ENCODE peak calls at places on chromosomes 7 and 10, in ten cellular contexts. One of them, this sample, is unnamed.

GRCh38 chr7:93374345-93374940 is 142.3 kb downstream of the VPS50 start:
- DNase-seq in substantia nigra: no peak
- DNase-seq in dermis microvascular lymphatic vessel endothelial cell: peak
- DNase-seq in GOT3: no peak
- DNase-seq in heart left ventricle: no peak
- DNase-seq in anterior cingulate cortex: no peak
- DNase-seq in left ventricle myocardium inferior: no peak
- DNase-seq in coronary artery: no peak
- DNase-seq in fibroblast of mammary gland: peak
- DNase-seq in HEK293T: peak
- DNase-seq in this sample: peak

GRCh38 chr10:75982611-75983369 is 551.4 kb downstream of the LRMDA start:
- DNase-seq in substantia nigra: no peak
- DNase-seq in anterior cingulate cortex: no peak
- DNase-seq in coronary artery: no peak
- DNase-seq in HEK293T: no peak
- DNase-seq in dermis microvascular lymphatic vessel endothelial cell: no peak
- DNase-seq in GOT3: no peak
- DNase-seq in fibroblast of mammary gland: peak
- DNase-seq in heart left ventricle: no peak
- DNase-seq in left ventricle myocardium inferior: no peak
- DNase-seq in this sample: no peak

GRCh38 chr7:27091125-27091524 is 4.7 kb downstream of the HOXA1 start:
- DNase-seq in GOT3: no peak
- DNase-seq in fibroblast of mammary gland: no peak
- DNase-seq in anterior cingulate cortex: no peak
- DNase-seq in heart left ventricle: no peak
- DNase-seq in coronary artery: no peak
- DNase-seq in dermis microvascular lymphatic vessel endothelial cell: no peak
- DNase-seq in substantia nigra: no peak
- DNase-seq in left ventricle myocardium inferior: no peak
- DNase-seq in HEK293T: no peak
- DNase-seq in this sample: peak

GRCh38 chr10:71496927-71497801 is 100.4 kb downstream of the CDH23 start:
- DNase-seq in GOT3: no peak
- DNase-seq in heart left ventricle: no peak
- DNase-seq in dermis microvascular lymphatic vessel endothelial cell: no peak
- DNase-seq in fibroblast of mammary gland: no peak
- DNase-seq in anterior cingulate cortex: no peak
- DNase-seq in left ventricle myocardium inferior: no peak
- DNase-seq in coronary artery: no peak
- DNase-seq in HEK293T: no peak
- DNase-seq in substantia nigra: no peak
- DNase-seq in this sample: no peak

GRCh38 chr7:19932549-19933249 is 159.3 kb upstream of the TMEM196 start:
- DNase-seq in left ventricle myocardium inferior: no peak
- DNase-seq in anterior cingulate cortex: no peak
- DNase-seq in fibroblast of mammary gland: no peak
- DNase-seq in HEK293T: no peak
- DNase-seq in heart left ventricle: no peak
- DNase-seq in substantia nigra: no peak
- DNase-seq in dermis microvascular lymphatic vessel endothelial cell: no peak
- DNase-seq in GOT3: no peak
- DNase-seq in coronary artery: no peak
- DNase-seq in this sample: no peak

GRCh38 chr10:13390604-13391522 is 42.8 kb upstream of the SEPHS1 start:
- DNase-seq in anterior cingulate cortex: no peak
- DNase-seq in GOT3: no peak
- DNase-seq in dermis microvascular lymphatic vessel endothelial cell: peak
- DNase-seq in fibroblast of mammary gland: peak
- DNase-seq in left ventricle myocardium inferior: no peak
- DNase-seq in substantia nigra: no peak
- DNase-seq in coronary artery: no peak
- DNase-seq in HEK293T: no peak
- DNase-seq in heart left ventricle: no peak
- DNase-seq in this sample: no peak

GRCh38 chr7:158885624-158886023 is 29.3 kb downstream of the DYNC2I1 start:
- DNase-seq in left ventricle myocardium inferior: no peak
- DNase-seq in GOT3: no peak
- DNase-seq in HEK293T: no peak
- DNase-seq in heart left ventricle: no peak
- DNase-seq in anterior cingulate cortex: no peak
- DNase-seq in fibroblast of mammary gland: peak
- DNase-seq in dermis microvascular lymphatic vessel endothelial cell: peak
- DNase-seq in substantia nigra: no peak
- DNase-seq in coronary artery: no peak
- DNase-seq in this sample: no peak

GRCh38 chr10:49646256-49646870 is 32.5 kb downstream of the CHAT start:
- DNase-seq in coronary artery: peak
- DNase-seq in dermis microvascular lymphatic vessel endothelial cell: no peak
- DNase-seq in GOT3: no peak
- DNase-seq in fibroblast of mammary gland: no peak
- DNase-seq in substantia nigra: no peak
- DNase-seq in left ventricle myocardium inferior: no peak
- DNase-seq in anterior cingulate cortex: no peak
- DNase-seq in HEK293T: no peak
- DNase-seq in heart left ventricle: no peak
- DNase-seq in this sample: no peak

GRCh38 chr7:30142710-30143109 is 7.9 kb downstream of the MTURN start:
- DNase-seq in fibroblast of mammary gland: peak
- DNase-seq in coronary artery: peak
- DNase-seq in GOT3: no peak
- DNase-seq in left ventricle myocardium inferior: no peak
- DNase-seq in heart left ventricle: no peak
- DNase-seq in substantia nigra: no peak
- DNase-seq in anterior cingulate cortex: no peak
- DNase-seq in dermis microvascular lymphatic vessel endothelial cell: peak
- DNase-seq in HEK293T: no peak
- DNase-seq in this sample: no peak

GRCh38 chr7:42932861-42933591 is 850 bp downstream of the MRPL32 start:
- DNase-seq in HEK293T: peak
- DNase-seq in GOT3: no peak
- DNase-seq in substantia nigra: no peak
- DNase-seq in fibroblast of mammary gland: peak
- DNase-seq in anterior cingulate cortex: no peak
- DNase-seq in coronary artery: no peak
- DNase-seq in heart left ventricle: peak
- DNase-seq in left ventricle myocardium inferior: no peak
- DNase-seq in dermis microvascular lymphatic vessel endothelial cell: peak
- DNase-seq in this sample: peak

GRCh38 chr10:59856104-59856503 is 50.3 kb downstream of the CCDC6 start:
- DNase-seq in coronary artery: no peak
- DNase-seq in anterior cingulate cortex: no peak
- DNase-seq in HEK293T: no peak
- DNase-seq in GOT3: no peak
- DNase-seq in fibroblast of mammary gland: no peak
- DNase-seq in left ventricle myocardium inferior: no peak
- DNase-seq in heart left ventricle: no peak
- DNase-seq in substantia nigra: no peak
- DNase-seq in dermis microvascular lymphatic vessel endothelial cell: no peak
- DNase-seq in this sample: no peak

GRCh38 chr7:151313857-151314256 is 27.8 kb upstream of the NUB1 start:
- DNase-seq in fibroblast of mammary gland: peak
- DNase-seq in coronary artery: peak
- DNase-seq in HEK293T: no peak
- DNase-seq in heart left ventricle: peak
- DNase-seq in substantia nigra: peak
- DNase-seq in dermis microvascular lymphatic vessel endothelial cell: peak
- DNase-seq in left ventricle myocardium inferior: peak
- DNase-seq in anterior cingulate cortex: peak
- DNase-seq in GOT3: peak
- DNase-seq in this sample: no peak

GRCh38 chr10:132609211-132609610 is 71.6 kb downstream of the INPP5A start:
- DNase-seq in dermis microvascular lymphatic vessel endothelial cell: no peak
- DNase-seq in HEK293T: no peak
- DNase-seq in substantia nigra: no peak
- DNase-seq in GOT3: no peak
- DNase-seq in fibroblast of mammary gland: no peak
- DNase-seq in heart left ventricle: no peak
- DNase-seq in anterior cingulate cortex: no peak
- DNase-seq in left ventricle myocardium inferior: no peak
- DNase-seq in coronary artery: peak
- DNase-seq in this sample: no peak

GRCh38 chr10:95327367-95327766 is 36.6 kb upstream of the PDLIM1 start:
- DNase-seq in heart left ventricle: peak
- DNase-seq in GOT3: no peak
- DNase-seq in anterior cingulate cortex: no peak
- DNase-seq in dermis microvascular lymphatic vessel endothelial cell: peak
- DNase-seq in left ventricle myocardium inferior: peak
- DNase-seq in HEK293T: no peak
- DNase-seq in fibroblast of mammary gland: peak
- DNase-seq in coronary artery: no peak
- DNase-seq in substantia nigra: no peak
- DNase-seq in this sample: no peak

GRCh38 chr7:157139142-157140117 is 704 bp downstream of the UBE3C start:
- DNase-seq in dermis microvascular lymphatic vessel endothelial cell: peak
- DNase-seq in substantia nigra: peak
- DNase-seq in anterior cingulate cortex: no peak
- DNase-seq in GOT3: no peak
- DNase-seq in HEK293T: no peak
- DNase-seq in fibroblast of mammary gland: peak
- DNase-seq in coronary artery: no peak
- DNase-seq in heart left ventricle: peak
- DNase-seq in left ventricle myocardium inferior: peak
- DNase-seq in this sample: no peak

GRCh38 chr7:158613481-158613880 is 25.9 kb upstream of the PTPRN2 start:
- DNase-seq in substantia nigra: no peak
- DNase-seq in left ventricle myocardium inferior: no peak
- DNase-seq in coronary artery: no peak
- DNase-seq in heart left ventricle: no peak
- DNase-seq in fibroblast of mammary gland: no peak
- DNase-seq in anterior cingulate cortex: no peak
- DNase-seq in dermis microvascular lymphatic vessel endothelial cell: no peak
- DNase-seq in GOT3: no peak
- DNase-seq in HEK293T: no peak
- DNase-seq in this sample: no peak

GRCh38 chr10:71643904-71644303 is 75.7 kb downstream of the C10orf105 start:
- DNase-seq in anterior cingulate cortex: no peak
- DNase-seq in GOT3: no peak
- DNase-seq in left ventricle myocardium inferior: no peak
- DNase-seq in substantia nigra: no peak
- DNase-seq in HEK293T: no peak
- DNase-seq in fibroblast of mammary gland: no peak
- DNase-seq in coronary artery: no peak
- DNase-seq in dermis microvascular lymphatic vessel endothelial cell: no peak
- DNase-seq in heart left ventricle: no peak
- DNase-seq in this sample: no peak

GRCh38 chr10:80356563-80356999 is at the start of the genes DYDC1 and DYDC2:
- DNase-seq in anterior cingulate cortex: no peak
- DNase-seq in fibroblast of mammary gland: no peak
- DNase-seq in HEK293T: no peak
- DNase-seq in substantia nigra: no peak
- DNase-seq in GOT3: no peak
- DNase-seq in heart left ventricle: peak
- DNase-seq in left ventricle myocardium inferior: peak
- DNase-seq in coronary artery: no peak
- DNase-seq in dermis microvascular lymphatic vessel endothelial cell: no peak
- DNase-seq in this sample: peak

GRCh38 chr7:115087437-115087836 is 165.5 kb downstream of the MDFIC start:
- DNase-seq in HEK293T: no peak
- DNase-seq in left ventricle myocardium inferior: no peak
- DNase-seq in anterior cingulate cortex: no peak
- DNase-seq in fibroblast of mammary gland: peak
- DNase-seq in coronary artery: no peak
- DNase-seq in substantia nigra: no peak
- DNase-seq in GOT3: no peak
- DNase-seq in heart left ventricle: peak
- DNase-seq in dermis microvascular lymphatic vessel endothelial cell: peak
- DNase-seq in this sample: peak

GRCh38 chr10:14063531-14064317 is 267.0 kb downstream of the FRMD4A start:
- DNase-seq in left ventricle myocardium inferior: no peak
- DNase-seq in substantia nigra: no peak
- DNase-seq in heart left ventricle: peak
- DNase-seq in fibroblast of mammary gland: peak
- DNase-seq in coronary artery: no peak
- DNase-seq in dermis microvascular lymphatic vessel endothelial cell: no peak
- DNase-seq in anterior cingulate cortex: no peak
- DNase-seq in GOT3: no peak
- DNase-seq in HEK293T: no peak
- DNase-seq in this sample: peak

GRCh38 chr10:84429926-84430520 is 101.6 kb downstream of the CCSER2 start:
- DNase-seq in left ventricle myocardium inferior: peak
- DNase-seq in dermis microvascular lymphatic vessel endothelial cell: peak
- DNase-seq in anterior cingulate cortex: peak
- DNase-seq in substantia nigra: peak
- DNase-seq in HEK293T: peak
- DNase-seq in fibroblast of mammary gland: peak
- DNase-seq in heart left ventricle: peak
- DNase-seq in GOT3: no peak
- DNase-seq in coronary artery: no peak
- DNase-seq in this sample: peak

GRCh38 chr7:92680458-92680857 is 90.3 kb upstream of the FAM133B start:
- DNase-seq in fibroblast of mammary gland: peak
- DNase-seq in dermis microvascular lymphatic vessel endothelial cell: no peak
- DNase-seq in anterior cingulate cortex: no peak
- DNase-seq in heart left ventricle: no peak
- DNase-seq in left ventricle myocardium inferior: no peak
- DNase-seq in GOT3: no peak
- DNase-seq in substantia nigra: no peak
- DNase-seq in HEK293T: no peak
- DNase-seq in coronary artery: no peak
- DNase-seq in this sample: no peak

GRCh38 chr7:119270045-119270464 is 1002.9 kb upstream of the KCND2 start:
- DNase-seq in fibroblast of mammary gland: peak
- DNase-seq in GOT3: peak
- DNase-seq in coronary artery: no peak
- DNase-seq in left ventricle myocardium inferior: no peak
- DNase-seq in dermis microvascular lymphatic vessel endothelial cell: peak
- DNase-seq in anterior cingulate cortex: peak
- DNase-seq in substantia nigra: peak
- DNase-seq in heart left ventricle: no peak
- DNase-seq in HEK293T: peak
- DNase-seq in this sample: peak

GRCh38 chr10:131943021-131943814 is 38.5 kb downstream of the BNIP3 start:
- DNase-seq in left ventricle myocardium inferior: no peak
- DNase-seq in dermis microvascular lymphatic vessel endothelial cell: peak
- DNase-seq in anterior cingulate cortex: no peak
- DNase-seq in coronary artery: no peak
- DNase-seq in fibroblast of mammary gland: peak
- DNase-seq in heart left ventricle: peak
- DNase-seq in GOT3: no peak
- DNase-seq in HEK293T: peak
- DNase-seq in substantia nigra: peak
- DNase-seq in this sample: peak

GRCh38 chr10:3464760-3465405 is 292.3 kb upstream of the PITRM1 start:
- DNase-seq in substantia nigra: no peak
- DNase-seq in fibroblast of mammary gland: peak
- DNase-seq in heart left ventricle: no peak
- DNase-seq in GOT3: no peak
- DNase-seq in left ventricle myocardium inferior: no peak
- DNase-seq in coronary artery: no peak
- DNase-seq in dermis microvascular lymphatic vessel endothelial cell: peak
- DNase-seq in anterior cingulate cortex: no peak
- DNase-seq in HEK293T: no peak
- DNase-seq in this sample: no peak

GRCh38 chr10:4914213-4914850 is 48.9 kb upstream of the AKR1C1 start:
- DNase-seq in left ventricle myocardium inferior: no peak
- DNase-seq in heart left ventricle: no peak
- DNase-seq in coronary artery: no peak
- DNase-seq in dermis microvascular lymphatic vessel endothelial cell: no peak
- DNase-seq in fibroblast of mammary gland: no peak
- DNase-seq in anterior cingulate cortex: no peak
- DNase-seq in GOT3: no peak
- DNase-seq in HEK293T: no peak
- DNase-seq in substantia nigra: no peak
- DNase-seq in this sample: no peak

GRCh38 chr10:59709472-59710125 is at the start of gene SLC16A9:
- DNase-seq in substantia nigra: peak
- DNase-seq in anterior cingulate cortex: peak
- DNase-seq in GOT3: peak
- DNase-seq in HEK293T: peak
- DNase-seq in left ventricle myocardium inferior: peak
- DNase-seq in coronary artery: no peak
- DNase-seq in heart left ventricle: peak
- DNase-seq in dermis microvascular lymphatic vessel endothelial cell: peak
- DNase-seq in fibroblast of mammary gland: peak
- DNase-seq in this sample: peak

GRCh38 chr10:104666106-104666505 is 25.0 kb downstream of the SORCS3 start:
- DNase-seq in fibroblast of mammary gland: no peak
- DNase-seq in left ventricle myocardium inferior: no peak
- DNase-seq in heart left ventricle: no peak
- DNase-seq in coronary artery: no peak
- DNase-seq in GOT3: no peak
- DNase-seq in substantia nigra: no peak
- DNase-seq in anterior cingulate cortex: no peak
- DNase-seq in dermis microvascular lymphatic vessel endothelial cell: no peak
- DNase-seq in HEK293T: no peak
- DNase-seq in this sample: no peak